ENCODE peak calls at places on chromosome 1, in six cellular contexts. One of them, this sample, is unnamed.

GRCh38 chr1:227894831-227895451 is 52.8 kb downstream of the WNT9A start:
- DNase-seq in H1: no peak
- DNase-seq in neuronal stem cell: no peak
- DNase-seq in mesenchymal stem cell: no peak
- DNase-seq in IMR-90: no peak
- DNase-seq in trophoblast cell: peak; percentile 49
- DNase-seq in this sample: peak; percentile 16

GRCh38 chr1:223706077-223706988 is 6.0 kb upstream of the CAPN2 start:
- DNase-seq in H1: no peak
- DNase-seq in IMR-90: peak; percentile 96
- DNase-seq in mesenchymal stem cell: peak; percentile 98
- DNase-seq in neuronal stem cell: no peak
- DNase-seq in trophoblast cell: peak; percentile 64
- DNase-seq in this sample: no peak

GRCh38 chr1:54885863-54886723 is 902 bp downstream of the DHCR24 start:
- DNase-seq in mesenchymal stem cell: peak; percentile 39
- DNase-seq in H1: no peak
- DNase-seq in neuronal stem cell: no peak
- DNase-seq in trophoblast cell: peak; percentile 52
- DNase-seq in IMR-90: no peak
- DNase-seq in this sample: no peak

GRCh38 chr1:76764638-76765572 is 102.4 kb upstream of the ST6GALNAC5 start:
- DNase-seq in trophoblast cell: peak; percentile 49
- DNase-seq in neuronal stem cell: no peak
- DNase-seq in IMR-90: no peak
- DNase-seq in H1: no peak
- DNase-seq in mesenchymal stem cell: no peak
- DNase-seq in this sample: no peak

GRCh38 chr1:147078606-147079399 is 93.5 kb downstream of the PRKAB2 start:
- DNase-seq in neuronal stem cell: no peak
- DNase-seq in IMR-90: no peak
- DNase-seq in trophoblast cell: no peak
- DNase-seq in mesenchymal stem cell: no peak
- DNase-seq in H1: no peak
- DNase-seq in this sample: no peak

GRCh38 chr1:232620356-232620841 is 9.5 kb downstream of the SIPA1L2 start:
- DNase-seq in neuronal stem cell: no peak
- DNase-seq in H1: no peak
- DNase-seq in mesenchymal stem cell: peak; percentile 85
- DNase-seq in IMR-90: peak; percentile 71
- DNase-seq in trophoblast cell: peak; percentile 28
- DNase-seq in this sample: peak; percentile 50

GRCh38 chr1:240465531-240465940 is 146.4 kb downstream of the GREM2 start:
- DNase-seq in neuronal stem cell: peak; percentile 23
- DNase-seq in trophoblast cell: no peak
- DNase-seq in IMR-90: peak; percentile 54
- DNase-seq in H1: no peak
- DNase-seq in mesenchymal stem cell: peak; percentile 61
- DNase-seq in this sample: peak; percentile 40

GRCh38 chr1:199667079-199667478 is 360.4 kb upstream of the NR5A2 start:
- DNase-seq in H1: no peak
- DNase-seq in trophoblast cell: peak; percentile 77
- DNase-seq in mesenchymal stem cell: no peak
- DNase-seq in IMR-90: no peak
- DNase-seq in neuronal stem cell: no peak
- DNase-seq in this sample: no peak

GRCh38 chr1:38586993-38587646 is 272.5 kb downstream of the RRAGC start:
- DNase-seq in IMR-90: no peak
- DNase-seq in neuronal stem cell: peak; percentile 37
- DNase-seq in H1: peak; percentile 46
- DNase-seq in mesenchymal stem cell: no peak
- DNase-seq in trophoblast cell: peak; percentile 41
- DNase-seq in this sample: peak; percentile 81

GRCh38 chr1:156706647-156707008 is 1.2 kb upstream of the CRABP2 start:
- DNase-seq in H1: no peak
- DNase-seq in trophoblast cell: peak; percentile 65
- DNase-seq in mesenchymal stem cell: peak; percentile 66
- DNase-seq in neuronal stem cell: peak; percentile 78
- DNase-seq in IMR-90: no peak
- DNase-seq in this sample: peak; percentile 82
- H4K8ac ChIP-seq in H1: peak overlapping the region; percentile 85
- H4K8ac ChIP-seq in trophoblast cell: peak overlapping the region; percentile 41
- H4K8ac ChIP-seq in mesenchymal stem cell: peak overlapping the region; percentile 96
- H4K8ac ChIP-seq in neuronal stem cell: no peak overlapping the region
- H4K8ac ChIP-seq in IMR-90: peak overlapping the region; percentile 28
- H4K8ac ChIP-seq in this sample: no peak overlapping the region

DNA sequence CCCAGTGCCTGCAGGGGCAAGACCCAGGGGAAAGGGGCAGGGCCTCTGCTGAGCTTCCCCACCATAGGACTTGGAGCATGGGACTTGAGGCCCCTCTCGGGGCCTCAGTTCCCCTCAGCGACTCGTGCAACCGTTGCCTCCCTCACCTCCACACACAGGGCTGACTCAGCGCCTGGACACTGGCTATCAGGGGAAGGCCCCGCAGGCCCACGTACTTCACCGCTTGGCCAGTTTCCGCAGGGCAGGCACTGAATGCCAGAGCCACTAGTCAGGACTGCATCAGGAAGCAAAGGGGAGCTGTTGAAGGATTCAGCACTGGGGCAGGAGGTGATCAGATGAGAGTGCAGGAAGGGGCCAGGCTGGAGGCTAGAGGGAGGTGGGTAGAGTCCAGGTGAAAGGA is 15.5 kb upstream of the FAM131C start:
- DNase-seq in trophoblast cell: peak; percentile 90
- DNase-seq in IMR-90: peak; percentile 86
- DNase-seq in neuronal stem cell: no peak
- DNase-seq in mesenchymal stem cell: peak; percentile 72
- DNase-seq in H1: no peak
- DNase-seq in this sample: peak; percentile 33
- H3K4me2 ChIP-seq in trophoblast cell: no peak overlapping the region
- H3K4me2 ChIP-seq in IMR-90: no peak overlapping the region
- H3K4me2 ChIP-seq in neuronal stem cell: no peak overlapping the region
- H3K4me2 ChIP-seq in mesenchymal stem cell: no peak overlapping the region
- H3K4me2 ChIP-seq in H1: no peak overlapping the region
- H3K4me2 ChIP-seq in this sample: no peak overlapping the region

DNA sequence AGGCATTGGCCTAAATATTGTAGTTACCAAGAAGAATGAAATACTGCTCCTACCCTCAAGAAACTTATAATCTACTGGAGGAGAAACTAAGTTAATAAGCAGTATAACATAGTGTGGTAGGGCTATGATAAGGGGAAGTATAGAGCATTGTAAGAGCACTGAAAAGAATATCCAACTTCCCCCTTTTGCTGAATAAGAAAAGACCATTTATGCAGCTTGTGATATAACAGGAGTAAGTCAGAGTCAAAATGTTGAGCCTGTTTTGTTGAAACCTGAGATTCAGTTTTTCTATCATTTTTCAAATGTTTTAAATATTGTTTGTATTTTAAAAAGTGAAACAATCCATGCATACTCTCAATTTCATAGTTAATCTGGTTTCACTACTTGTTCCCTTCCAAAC is 48.3 kb upstream of the FCRL4 start:
- DNase-seq in neuronal stem cell: no peak
- DNase-seq in trophoblast cell: no peak
- DNase-seq in mesenchymal stem cell: no peak
- DNase-seq in IMR-90: no peak
- DNase-seq in H1: no peak
- DNase-seq in this sample: no peak
- H3K14ac ChIP-seq in neuronal stem cell: no peak overlapping the region
- H3K14ac ChIP-seq in trophoblast cell: no peak overlapping the region
- H3K14ac ChIP-seq in mesenchymal stem cell: no peak overlapping the region
- H3K14ac ChIP-seq in IMR-90: no peak overlapping the region
- H3K14ac ChIP-seq in H1: no peak overlapping the region
- H3K14ac ChIP-seq in this sample: no peak overlapping the region

GRCh38 chr1:3453203-3453761 is 1.2 kb upstream of the ARHGEF16 start:
- DNase-seq in neuronal stem cell: peak; percentile 75
- DNase-seq in H1: peak; percentile 49
- DNase-seq in mesenchymal stem cell: peak; percentile 63
- DNase-seq in IMR-90: peak; percentile 48
- DNase-seq in trophoblast cell: peak; percentile 81
- DNase-seq in this sample: peak; percentile 92

GRCh38 chr1:3455630-3456448 is 1.4 kb downstream of the ARHGEF16 start:
- DNase-seq in trophoblast cell: no peak
- DNase-seq in H1: no peak
- DNase-seq in neuronal stem cell: no peak
- DNase-seq in IMR-90: no peak
- DNase-seq in mesenchymal stem cell: no peak
- DNase-seq in this sample: no peak

GRCh38 chr1:3456449-3456963 is 2.0 kb downstream of the ARHGEF16 start:
- DNase-seq in mesenchymal stem cell: no peak
- DNase-seq in neuronal stem cell: no peak
- DNase-seq in IMR-90: no peak
- DNase-seq in trophoblast cell: no peak
- DNase-seq in H1: no peak
- DNase-seq in this sample: no peak

GRCh38 chr1:3453891-3454810 is at the start of gene ARHGEF16:
- DNase-seq in mesenchymal stem cell: peak; percentile 59
- DNase-seq in trophoblast cell: peak; percentile 94
- DNase-seq in IMR-90: peak; percentile 15
- DNase-seq in neuronal stem cell: peak; percentile 65
- DNase-seq in H1: peak; percentile 49
- DNase-seq in this sample: peak; percentile 95

DNA sequence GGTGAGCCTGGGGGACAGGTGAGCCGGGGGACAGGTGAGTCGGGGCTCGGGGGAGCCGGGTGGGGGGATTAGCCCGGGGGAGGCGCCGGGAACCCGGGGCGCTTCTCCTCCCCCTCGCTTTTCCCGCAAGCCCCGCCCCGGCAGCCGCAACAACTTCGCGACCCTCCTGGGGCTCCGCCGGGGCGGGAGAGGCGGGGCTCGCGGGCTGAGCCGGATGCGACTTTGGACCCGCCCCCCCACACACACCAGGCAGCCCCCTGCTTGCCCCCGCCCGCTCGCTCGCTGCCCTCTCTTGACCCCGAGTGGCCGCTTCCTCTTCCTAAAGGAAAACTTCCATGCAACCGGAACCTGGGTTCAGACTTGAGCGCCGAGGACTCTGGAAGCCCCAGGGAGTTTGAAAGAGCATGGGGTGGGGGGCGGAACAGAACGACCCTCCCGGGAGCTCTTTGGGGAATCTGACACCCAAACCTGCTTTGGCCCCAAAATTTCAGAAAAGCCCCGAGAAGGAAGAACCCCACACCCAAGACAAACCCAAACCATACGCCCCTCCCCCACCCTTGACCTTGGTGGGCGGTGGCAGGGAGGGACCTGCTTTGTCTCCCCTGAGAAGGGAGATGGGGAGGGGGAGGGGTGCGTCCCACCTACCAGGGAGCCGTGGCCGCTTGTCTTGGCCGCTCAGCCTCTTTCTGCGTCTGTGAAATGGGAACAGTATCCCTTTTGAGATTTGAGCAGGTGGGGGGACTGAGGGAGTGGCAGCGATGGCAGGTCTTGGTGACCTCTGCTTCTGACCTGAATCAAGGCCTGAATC is 550 bp downstream of the ARHGEF16 start:
- DNase-seq in trophoblast cell: peak; percentile 55
- DNase-seq in IMR-90: no peak
- DNase-seq in mesenchymal stem cell: peak; percentile 14
- DNase-seq in neuronal stem cell: peak; percentile 50
- DNase-seq in H1: peak; percentile 47
- DNase-seq in this sample: peak; percentile 85
- H4K8ac ChIP-seq in trophoblast cell: peak overlapping the region; percentile 43
- H4K8ac ChIP-seq in IMR-90: no peak overlapping the region
- H4K8ac ChIP-seq in mesenchymal stem cell: no peak overlapping the region
- H4K8ac ChIP-seq in neuronal stem cell: peak overlapping the region; percentile 3
- H4K8ac ChIP-seq in H1: peak overlapping the region; percentile 86
- H4K8ac ChIP-seq in this sample: no peak overlapping the region

This sample was measured in H9.